ENCODE peak calls at places on chromosome 17, in seven cellular contexts. One of them, this sample, is unnamed.

GRCh38 chr17:2808367-2809335 is 12.4 kb downstream of the RAP1GAP2 start:
- DNase-seq in ascending aorta: no peak
- DNase-seq in left ventricle myocardium inferior: no peak
- DNase-seq in tibial artery: no peak
- DNase-seq in H7: no peak
- DNase-seq in body of pancreas: no peak
- DNase-seq in esophagus squamous epithelium: no peak
- DNase-seq in this sample: no peak

GRCh38 chr17:19727466-19728113 is 11.2 kb upstream of the SLC47A2 start:
- DNase-seq in H7: no peak
- DNase-seq in left ventricle myocardium inferior: peak; percentile 60
- DNase-seq in ascending aorta: no peak
- DNase-seq in tibial artery: peak; percentile 85
- DNase-seq in body of pancreas: peak; percentile 56
- DNase-seq in esophagus squamous epithelium: no peak
- DNase-seq in this sample: no peak

GRCh38 chr17:49277638-49278037 is 47.1 kb upstream of the PHOSPHO1 start:
- DNase-seq in body of pancreas: no peak
- DNase-seq in H7: no peak
- DNase-seq in left ventricle myocardium inferior: no peak
- DNase-seq in esophagus squamous epithelium: no peak
- DNase-seq in tibial artery: no peak
- DNase-seq in ascending aorta: no peak
- DNase-seq in this sample: no peak

GRCh38 chr17:72609501-72609900 is 483.0 kb downstream of the SLC39A11 start:
- DNase-seq in H7: no peak
- DNase-seq in ascending aorta: no peak
- DNase-seq in left ventricle myocardium inferior: no peak
- DNase-seq in tibial artery: no peak
- DNase-seq in body of pancreas: peak; percentile 56
- DNase-seq in esophagus squamous epithelium: no peak
- DNase-seq in this sample: no peak

GRCh38 chr17:67855504-67856324 is 30.4 kb downstream of the BPTF start:
- DNase-seq in body of pancreas: no peak
- DNase-seq in tibial artery: no peak
- DNase-seq in H7: no peak
- DNase-seq in esophagus squamous epithelium: no peak
- DNase-seq in ascending aorta: no peak
- DNase-seq in left ventricle myocardium inferior: no peak
- DNase-seq in this sample: no peak

GRCh38 chr17:30321314-30321713 is 12.5 kb downstream of the TMIGD1 start:
- DNase-seq in H7: no peak
- DNase-seq in ascending aorta: no peak
- DNase-seq in body of pancreas: no peak
- DNase-seq in esophagus squamous epithelium: no peak
- DNase-seq in left ventricle myocardium inferior: no peak
- DNase-seq in tibial artery: no peak
- DNase-seq in this sample: no peak

GRCh38 chr17:2797226-2797625 is 988 bp downstream of the RAP1GAP2 start:
- DNase-seq in left ventricle myocardium inferior: no peak
- DNase-seq in body of pancreas: no peak
- DNase-seq in tibial artery: no peak
- DNase-seq in H7: peak; percentile 54
- DNase-seq in ascending aorta: no peak
- DNase-seq in esophagus squamous epithelium: no peak
- DNase-seq in this sample: no peak

GRCh38 chr17:42421479-42422332 is 1.4 kb downstream of the CAVIN1 start:
- DNase-seq in body of pancreas: no peak
- DNase-seq in esophagus squamous epithelium: no peak
- DNase-seq in ascending aorta: no peak
- DNase-seq in left ventricle myocardium inferior: peak; percentile 56
- DNase-seq in tibial artery: peak; percentile 58
- DNase-seq in H7: peak; percentile 82
- DNase-seq in this sample: no peak

GRCh38 chr17:34254651-34255380 is at the start of gene CCL2:
- DNase-seq in esophagus squamous epithelium: no peak
- DNase-seq in body of pancreas: peak; percentile 55
- DNase-seq in ascending aorta: no peak
- DNase-seq in tibial artery: peak; percentile 85
- DNase-seq in H7: peak; percentile 52
- DNase-seq in left ventricle myocardium inferior: peak; percentile 75
- DNase-seq in this sample: peak; percentile 35

GRCh38 chr17:74332763-74333220 is 6.8 kb downstream of the KIF19 start:
- DNase-seq in left ventricle myocardium inferior: no peak
- DNase-seq in body of pancreas: no peak
- DNase-seq in ascending aorta: no peak
- DNase-seq in H7: peak; percentile 62
- DNase-seq in tibial artery: no peak
- DNase-seq in esophagus squamous epithelium: no peak
- DNase-seq in this sample: no peak

GRCh38 chr17:38440614-38441397 is 12.5 kb downstream of the ARHGAP23 start:
- DNase-seq in esophagus squamous epithelium: no peak
- DNase-seq in left ventricle myocardium inferior: peak; percentile 66
- DNase-seq in body of pancreas: no peak
- DNase-seq in H7: peak; percentile 97
- DNase-seq in tibial artery: no peak
- DNase-seq in ascending aorta: no peak
- DNase-seq in this sample: no peak

GRCh38 chr17:68085751-68086445 is 50.4 kb downstream of the KPNA2 start:
- DNase-seq in H7: no peak
- DNase-seq in ascending aorta: no peak
- DNase-seq in tibial artery: no peak
- DNase-seq in esophagus squamous epithelium: no peak
- DNase-seq in left ventricle myocardium inferior: no peak
- DNase-seq in body of pancreas: no peak
- DNase-seq in this sample: no peak

GRCh38 chr17:7512824-7513540 is 28.8 kb downstream of the POLR2A start:
- DNase-seq in left ventricle myocardium inferior: no peak
- DNase-seq in body of pancreas: no peak
- DNase-seq in tibial artery: no peak
- DNase-seq in ascending aorta: no peak
- DNase-seq in esophagus squamous epithelium: no peak
- DNase-seq in H7: no peak
- DNase-seq in this sample: no peak
- H3K36me3 ChIP-seq in left ventricle myocardium inferior: peaks cover 67% of the 10 kb centered on the region
- H3K36me3 ChIP-seq in body of pancreas: peaks cover 42% of the 10 kb centered on the region
- H3K36me3 ChIP-seq in tibial artery: peaks cover 64% of the 10 kb centered on the region
- H3K36me3 ChIP-seq in ascending aorta: peaks cover 65% of the 10 kb centered on the region
- H3K36me3 ChIP-seq in esophagus squamous epithelium: peaks cover 70% of the 10 kb centered on the region
- H3K36me3 ChIP-seq in H7: peaks cover 45% of the 10 kb centered on the region
- H3K36me3 ChIP-seq in this sample: peaks cover 4% of the 10 kb centered on the region

DNA sequence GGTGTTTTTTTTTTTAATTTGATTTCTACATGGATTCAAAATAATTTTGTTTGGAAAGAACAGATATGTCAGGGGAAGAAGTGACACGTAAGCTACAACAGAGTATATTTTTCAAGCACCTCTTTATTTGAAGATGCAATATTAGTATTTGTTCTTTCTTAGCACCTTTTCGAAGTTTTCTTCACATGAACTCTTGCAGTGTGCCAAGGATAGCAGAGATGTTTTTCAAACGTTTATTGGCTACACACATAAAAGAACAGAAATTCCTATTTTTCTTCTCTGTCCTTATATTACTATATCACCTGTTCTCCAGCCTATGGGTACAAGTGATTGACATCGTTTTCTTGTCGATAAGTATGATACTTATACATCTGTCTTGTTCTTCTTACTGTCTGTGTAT is 192.7 kb upstream of the TBX2 start:
- DNase-seq in esophagus squamous epithelium: no peak
- DNase-seq in body of pancreas: no peak
- DNase-seq in H7: no peak
- DNase-seq in ascending aorta: no peak
- DNase-seq in left ventricle myocardium inferior: no peak
- DNase-seq in tibial artery: no peak
- DNase-seq in this sample: no peak
- H3K36me3 ChIP-seq in esophagus squamous epithelium: no peaks in the 10 kb centered on the region
- H3K36me3 ChIP-seq in body of pancreas: no peaks in the 10 kb centered on the region
- H3K36me3 ChIP-seq in H7: no peaks in the 10 kb centered on the region
- H3K36me3 ChIP-seq in ascending aorta: no peaks in the 10 kb centered on the region
- H3K36me3 ChIP-seq in left ventricle myocardium inferior: no peaks in the 10 kb centered on the region
- H3K36me3 ChIP-seq in tibial artery: no peaks in the 10 kb centered on the region
- H3K36me3 ChIP-seq in this sample: no peaks in the 10 kb centered on the region

GRCh38 chr17:75615301-75615700 is 17.9 kb upstream of the SMIM5 start:
- DNase-seq in left ventricle myocardium inferior: no peak
- DNase-seq in tibial artery: no peak
- DNase-seq in ascending aorta: no peak
- DNase-seq in body of pancreas: no peak
- DNase-seq in esophagus squamous epithelium: no peak
- DNase-seq in H7: peak; percentile 78
- DNase-seq in this sample: no peak
- H3K36me3 ChIP-seq in left ventricle myocardium inferior: peaks cover 80% of the 10 kb centered on the region
- H3K36me3 ChIP-seq in tibial artery: peaks cover 73% of the 10 kb centered on the region
- H3K36me3 ChIP-seq in ascending aorta: peaks cover 35% of the 10 kb centered on the region
- H3K36me3 ChIP-seq in body of pancreas: no peaks in the 10 kb centered on the region
- H3K36me3 ChIP-seq in esophagus squamous epithelium: peaks cover 88% of the 10 kb centered on the region
- H3K36me3 ChIP-seq in H7: no peaks in the 10 kb centered on the region
- H3K36me3 ChIP-seq in this sample: peaks cover 13% of the 10 kb centered on the region

DNA sequence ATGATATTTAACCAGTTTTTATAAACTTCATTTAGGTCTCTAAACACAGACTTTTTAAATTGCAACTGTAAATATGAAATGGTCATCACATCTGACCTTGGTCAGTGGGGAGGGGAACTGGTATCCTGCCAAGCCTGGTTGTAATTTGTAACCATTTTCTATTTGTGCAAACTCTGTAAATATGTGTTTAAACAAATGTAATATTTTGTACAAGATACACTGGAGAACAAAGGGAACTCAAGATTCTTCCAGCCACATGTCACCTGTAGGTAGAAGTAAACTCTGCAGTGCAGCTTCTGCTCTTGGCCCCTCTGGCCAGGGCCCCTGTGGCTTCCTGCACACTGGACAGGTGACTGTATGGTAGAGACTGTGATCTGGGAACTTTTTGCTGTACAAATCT is 35.8 kb downstream of the AKAP1 start:
- DNase-seq in ascending aorta: no peak
- DNase-seq in H7: no peak
- DNase-seq in tibial artery: no peak
- DNase-seq in esophagus squamous epithelium: no peak
- DNase-seq in left ventricle myocardium inferior: no peak
- DNase-seq in body of pancreas: peak; percentile 60
- DNase-seq in this sample: no peak
- H3K36me3 ChIP-seq in ascending aorta: peaks cover 74% of the 10 kb centered on the region
- H3K36me3 ChIP-seq in H7: peaks cover 24% of the 10 kb centered on the region
- H3K36me3 ChIP-seq in tibial artery: peaks cover 91% of the 10 kb centered on the region
- H3K36me3 ChIP-seq in esophagus squamous epithelium: peaks cover 100% of the 10 kb centered on the region
- H3K36me3 ChIP-seq in left ventricle myocardium inferior: peaks cover 87% of the 10 kb centered on the region
- H3K36me3 ChIP-seq in body of pancreas: peaks cover 3% of the 10 kb centered on the region
- H3K36me3 ChIP-seq in this sample: peaks cover 46% of the 10 kb centered on the region

GRCh38 chr17:17144061-17144460 is 62.1 kb downstream of the PLD6 start:
- DNase-seq in ascending aorta: no peak
- DNase-seq in H7: no peak
- DNase-seq in body of pancreas: no peak
- DNase-seq in tibial artery: no peak
- DNase-seq in left ventricle myocardium inferior: no peak
- DNase-seq in esophagus squamous epithelium: no peak
- DNase-seq in this sample: no peak
- H3K36me3 ChIP-seq in ascending aorta: peaks cover 58% of the 10 kb centered on the region
- H3K36me3 ChIP-seq in H7: peaks cover 15% of the 10 kb centered on the region
- H3K36me3 ChIP-seq in body of pancreas: no peaks in the 10 kb centered on the region
- H3K36me3 ChIP-seq in tibial artery: peaks cover 92% of the 10 kb centered on the region
- H3K36me3 ChIP-seq in left ventricle myocardium inferior: peaks cover 94% of the 10 kb centered on the region
- H3K36me3 ChIP-seq in esophagus squamous epithelium: peaks cover 100% of the 10 kb centered on the region
- H3K36me3 ChIP-seq in this sample: peaks cover 68% of the 10 kb centered on the region

GRCh38 chr17:50745631-50746030 is 21.7 kb downstream of the ANKRD40CL start:
- DNase-seq in ascending aorta: no peak
- DNase-seq in tibial artery: no peak
- DNase-seq in esophagus squamous epithelium: no peak
- DNase-seq in body of pancreas: no peak
- DNase-seq in left ventricle myocardium inferior: no peak
- DNase-seq in H7: no peak
- DNase-seq in this sample: no peak

GRCh38 chr17:50754521-50754920 is 12.8 kb downstream of the ANKRD40CL start:
- DNase-seq in left ventricle myocardium inferior: no peak
- DNase-seq in body of pancreas: no peak
- DNase-seq in ascending aorta: no peak
- DNase-seq in tibial artery: no peak
- DNase-seq in H7: no peak
- DNase-seq in esophagus squamous epithelium: no peak
- DNase-seq in this sample: no peak

GRCh38 chr17:50749243-50749642 is 18.1 kb downstream of the ANKRD40CL start:
- DNase-seq in left ventricle myocardium inferior: no peak
- DNase-seq in H7: no peak
- DNase-seq in body of pancreas: no peak
- DNase-seq in tibial artery: no peak
- DNase-seq in esophagus squamous epithelium: no peak
- DNase-seq in ascending aorta: no peak
- DNase-seq in this sample: no peak
- H3K36me3 ChIP-seq in left ventricle myocardium inferior: peaks cover 100% of the 10 kb centered on the region
- H3K36me3 ChIP-seq in H7: peaks cover 50% of the 10 kb centered on the region
- H3K36me3 ChIP-seq in body of pancreas: no peaks in the 10 kb centered on the region
- H3K36me3 ChIP-seq in tibial artery: peaks cover 91% of the 10 kb centered on the region
- H3K36me3 ChIP-seq in esophagus squamous epithelium: peaks cover 100% of the 10 kb centered on the region
- H3K36me3 ChIP-seq in ascending aorta: peaks cover 80% of the 10 kb centered on the region
- H3K36me3 ChIP-seq in this sample: peaks cover 94% of the 10 kb centered on the region

DNA sequence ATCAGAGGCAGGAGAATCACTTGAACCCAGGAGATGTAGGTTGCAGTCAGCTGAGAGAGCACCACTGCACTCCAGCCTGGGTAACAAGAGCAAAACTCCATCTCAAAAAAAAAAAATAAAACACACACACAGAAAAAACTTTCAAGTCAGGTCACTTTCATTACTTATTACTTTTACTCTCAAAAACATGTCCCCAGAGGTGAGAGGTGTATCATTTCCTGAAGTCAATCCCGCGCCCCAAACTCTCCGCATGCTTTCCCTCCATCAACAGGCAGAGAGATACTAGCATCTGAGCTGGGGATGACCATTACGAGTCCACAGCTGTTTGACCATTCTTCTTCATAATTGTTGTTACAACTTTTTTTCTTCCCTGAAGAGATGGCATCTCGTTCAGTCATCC is 48.7 kb downstream of the YWHAE start:
- DNase-seq in body of pancreas: no peak
- DNase-seq in left ventricle myocardium inferior: no peak
- DNase-seq in ascending aorta: no peak
- DNase-seq in tibial artery: no peak
- DNase-seq in H7: no peak
- DNase-seq in esophagus squamous epithelium: no peak
- DNase-seq in this sample: no peak
- H3K36me3 ChIP-seq in body of pancreas: no peaks in the 10 kb centered on the region
- H3K36me3 ChIP-seq in left ventricle myocardium inferior: peaks cover 86% of the 10 kb centered on the region
- H3K36me3 ChIP-seq in ascending aorta: peaks cover 57% of the 10 kb centered on the region
- H3K36me3 ChIP-seq in tibial artery: peaks cover 51% of the 10 kb centered on the region
- H3K36me3 ChIP-seq in H7: peaks cover 24% of the 10 kb centered on the region
- H3K36me3 ChIP-seq in esophagus squamous epithelium: peaks cover 95% of the 10 kb centered on the region
- H3K36me3 ChIP-seq in this sample: peaks cover 5% of the 10 kb centered on the region

This sample was measured in right lobe of liver.